ENCODE peak calls at places on chromosomes 13 and 19, in five cellular contexts. J, C, Q, I and P are unnamed samples.

GRCh38 chr19:46210634-46211033 is 18.9 kb upstream of the IGFL1 start:
- DNase-seq in J (no peak), C (no peak), Q (no peak), I (no peak), P (no peak)

GRCh38 chr19:42216653-42217521 is 590 bp downstream of the DEDD2 start:
- DNase-seq in J (peak), C (no peak), Q (no peak), I (peak), P (no peak)

GRCh38 chr13:33355470-33355869 is 69.9 kb upstream of the STARD13 start:
- DNase-seq in J (peak), C (peak), Q (peak), I (no peak), P (no peak)

GRCh38 chr13:39259371-39259770 is 221.1 kb downstream of the NHLRC3 start:
- DNase-seq in J (no peak), C (no peak), Q (no peak), I (no peak), P (no peak)

GRCh38 chr19:15101479-15102082 is 5.6 kb upstream of the SYDE1 start:
- DNase-seq in J (peak), C (no peak), Q (no peak), I (no peak), P (no peak)

GRCh38 chr19:40702337-40703012 is 12.0 kb upstream of the NUMBL start:
- DNase-seq in J (no peak), C (no peak), Q (no peak), I (no peak), P (no peak)

GRCh38 chr19:30155529-30156200 is 213.6 kb downstream of the URI1 start:
- DNase-seq in J (no peak), C (no peak), Q (no peak), I (no peak), P (no peak)

GRCh38 chr13:23980160-23980551 is 82.9 kb upstream of the C1QTNF9B start:
- DNase-seq in J (peak), C (peak), Q (no peak), I (peak), P (no peak)

GRCh38 chr13:99661791-99662190 is 160.5 kb downstream of the TM9SF2 start:
- DNase-seq in J (no peak), C (no peak), Q (no peak), I (no peak), P (no peak)

GRCh38 chr19:19059837-19060611 is 3.8 kb upstream of the SLC25A42 start:
- DNase-seq in J (no peak), C (no peak), Q (no peak), I (peak), P (no peak)

GRCh38 chr19:10070730-10071446 is 15.2 kb upstream of the SHFL start:
- DNase-seq in J (no peak), C (no peak), Q (no peak), I (no peak), P (no peak)

GRCh38 chr19:10078329-10078728 is 7.8 kb upstream of the SHFL start:
- DNase-seq in J (no peak), C (no peak), Q (no peak), I (no peak), P (no peak)

GRCh38 chr19:10076535-10076934 is 9.6 kb upstream of the SHFL start:
- DNase-seq in J (no peak), C (no peak), Q (no peak), I (no peak), P (no peak)

GRCh38 chr19:10079031-10079453 is 7.1 kb upstream of the SHFL start:
- DNase-seq in J (no peak), C (no peak), Q (no peak), I (no peak), P (no peak)

DNA sequence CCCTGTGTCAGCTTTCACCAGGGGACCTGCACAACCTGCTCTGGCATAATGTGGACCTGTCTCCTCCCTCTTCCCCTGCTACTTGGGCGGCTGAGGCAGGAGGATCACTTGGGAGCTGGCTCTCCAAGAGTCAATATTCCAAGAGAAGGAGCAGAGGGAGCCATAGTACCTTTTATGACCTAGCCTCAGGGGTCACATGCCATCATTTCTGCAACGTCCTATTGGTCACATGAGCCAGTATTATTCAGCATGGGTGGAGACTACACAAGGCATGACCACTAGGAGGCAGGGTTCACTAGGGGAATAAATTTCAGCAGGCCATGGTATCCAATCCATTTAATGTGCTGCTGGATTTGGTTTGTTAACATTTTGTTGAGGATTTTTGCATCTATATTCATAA is 12.0 kb upstream of the SHFL start:
- DNase-seq in J (peak), C (no peak), Q (no peak), I (no peak), P (no peak)
- TF ChIP-seq CTCF in J (peak), C (no peak), Q (peak), I (peak), P (peak)

GRCh38 chr19:50425581-50425980 is 6.8 kb downstream of the SPIB start:
- DNase-seq in J (no peak), C (no peak), Q (no peak), I (no peak), P (no peak)

GRCh38 chr19:50430888-50431342 is 1.8 kb upstream of the MYBPC2 start:
- DNase-seq in J (no peak), C (no peak), Q (no peak), I (no peak), P (no peak)

GRCh38 chr19:50427997-50428425 is 4.7 kb upstream of the MYBPC2 start:
- DNase-seq in J (peak), C (peak), Q (no peak), I (peak), P (no peak)

GRCh38 chr19:50428768-50429463 is 3.8 kb upstream of the MYBPC2 start:
- DNase-seq in J (no peak), C (no peak), Q (no peak), I (no peak), P (no peak)

DNA sequence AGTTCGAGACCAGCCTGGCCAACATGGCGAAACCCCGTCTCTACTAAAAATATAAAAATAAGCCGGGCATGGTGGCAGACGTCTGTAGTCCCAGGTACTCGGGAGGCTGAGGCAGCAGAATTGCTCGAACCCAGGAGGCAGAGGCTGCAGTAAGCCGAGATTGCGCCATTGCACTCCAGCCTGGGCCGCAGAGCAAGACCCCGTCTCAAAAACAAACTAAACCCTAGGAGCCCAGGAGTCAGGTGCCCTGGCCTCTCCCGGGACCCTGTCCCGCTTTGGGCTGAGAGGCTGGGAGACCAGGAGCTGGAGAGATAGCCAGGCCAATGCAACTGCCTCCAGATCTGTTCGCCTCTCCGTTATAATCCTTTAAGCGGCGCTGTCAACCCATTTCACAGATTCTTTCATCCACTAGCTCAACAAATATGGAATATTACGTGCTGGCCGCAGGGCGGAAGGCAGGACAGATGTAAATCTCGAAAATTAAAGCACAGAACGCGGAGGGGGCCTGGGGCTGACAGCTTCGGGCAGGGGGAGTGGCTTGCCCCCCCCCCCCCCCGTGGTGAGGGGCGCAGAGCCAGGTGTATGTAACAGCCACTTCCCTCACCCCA is 5.3 kb upstream of the MYBPC2 start:
- DNase-seq in J (no peak), C (no peak), Q (no peak), I (no peak), P (no peak)
- H3K4me3 ChIP-seq in J (no peak), C (peak), Q (peak), I (peak), P (peak)

GRCh38 chr13:76991796-76992547 is at the start of gene CLN5:
- DNase-seq in J (peak), C (peak), Q (peak), I (peak), P (peak)
- TF ChIP-seq CTCF in J (no peak), C (no peak), Q (no peak), I (peak), P (no peak)

GRCh38 chr13:112159575-112160547 is 92.9 kb downstream of the SOX1 start:
- DNase-seq in J (no peak), C (no peak), Q (no peak), I (no peak), P (no peak)
- H3K4me3 ChIP-seq in J (no peak), C (no peak), Q (no peak), I (no peak), P (no peak)

GRCh38 chr13:108558489-108558888 is 70.9 kb upstream of the MYO16 start:
- DNase-seq in J (no peak), C (no peak), Q (no peak), I (no peak), P (no peak)

GRCh38 chr13:108561152-108561551 is 68.3 kb upstream of the MYO16 start:
- DNase-seq in J (no peak), C (no peak), Q (no peak), I (no peak), P (no peak)

DNA sequence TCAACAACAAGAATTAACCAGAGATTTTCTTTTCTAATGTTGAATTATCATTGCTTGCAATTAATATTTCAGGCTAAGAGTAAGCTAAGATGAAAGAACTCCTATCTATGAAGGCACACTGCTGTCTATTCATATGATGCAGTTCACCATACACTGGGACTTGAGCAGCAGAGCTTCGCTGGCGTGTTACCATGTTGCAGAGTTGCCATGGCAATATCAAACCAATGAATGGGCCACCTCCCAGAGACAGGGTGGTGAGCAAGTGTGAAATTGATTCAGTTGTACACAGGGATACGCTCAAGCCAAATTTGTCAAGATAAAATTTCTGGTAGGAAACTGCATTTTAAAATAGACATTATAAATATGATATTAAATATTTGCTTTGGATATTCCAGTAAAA is 69.3 kb upstream of the MYO16 start:
- DNase-seq in J (no peak), C (no peak), Q (no peak), I (no peak), P (no peak)
- TF ChIP-seq CTCF in J (no peak), C (no peak), Q (no peak), I (no peak), P (no peak)

GRCh38 chr19:50693064-50693975 is 26.3 kb downstream of the SHANK1 start:
- DNase-seq in J (no peak), C (no peak), Q (no peak), I (no peak), P (no peak)
- H3K4me3 ChIP-seq in J (no peak), C (no peak), Q (no peak), I (no peak), P (no peak)

DNA sequence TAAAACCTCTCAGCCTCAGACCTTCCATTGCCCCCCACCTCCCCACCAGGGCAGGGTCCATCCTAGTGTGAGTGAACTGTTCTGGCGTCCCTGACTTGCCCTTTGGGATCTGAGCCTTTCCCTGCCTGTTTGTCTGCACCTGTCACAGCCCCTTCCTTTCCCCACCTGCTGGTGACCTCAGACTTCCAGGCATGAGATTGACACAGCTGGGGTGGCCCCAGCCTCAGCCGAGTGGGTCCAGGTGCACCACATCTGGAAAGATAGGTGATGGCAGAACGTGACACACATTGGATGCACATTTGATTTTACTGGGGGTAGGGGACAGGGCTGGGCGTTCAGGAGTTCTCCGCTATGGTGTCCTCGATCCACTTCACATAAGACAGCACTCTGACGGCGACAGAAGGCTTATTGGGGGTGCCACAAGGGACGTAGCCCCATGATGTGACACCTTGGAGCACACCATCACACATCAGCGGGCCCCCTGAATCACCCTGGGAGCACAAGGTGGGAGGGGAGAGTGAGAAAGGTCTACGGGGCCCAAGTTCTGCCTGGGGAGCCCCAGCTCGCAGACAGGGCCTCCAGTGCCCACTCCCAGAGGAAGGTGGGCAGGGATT is 4.6 kb downstream of the KLK1 start:
- DNase-seq in J (no peak), C (no peak), Q (no peak), I (no peak), P (no peak)
- TF ChIP-seq CTCF in J (no peak), C (no peak), Q (no peak), I (no peak), P (no peak)

GRCh38 chr19:17764348-17764747 is 13.1 kb downstream of the FCHO1 start:
- DNase-seq in J (no peak), C (no peak), Q (no peak), I (no peak), P (no peak)

GRCh38 chr19:17765069-17765618 is 13.9 kb downstream of the FCHO1 start:
- DNase-seq in J (no peak), C (peak), Q (no peak), I (peak), P (no peak)

GRCh38 chr19:17761148-17761547 is 9.9 kb downstream of the FCHO1 start:
- DNase-seq in J (no peak), C (no peak), Q (no peak), I (no peak), P (no peak)

GRCh38 chr19:17766543-17767131 is 15.4 kb downstream of the FCHO1 start:
- DNase-seq in J (peak), C (peak), Q (no peak), I (peak), P (no peak)

DNA sequence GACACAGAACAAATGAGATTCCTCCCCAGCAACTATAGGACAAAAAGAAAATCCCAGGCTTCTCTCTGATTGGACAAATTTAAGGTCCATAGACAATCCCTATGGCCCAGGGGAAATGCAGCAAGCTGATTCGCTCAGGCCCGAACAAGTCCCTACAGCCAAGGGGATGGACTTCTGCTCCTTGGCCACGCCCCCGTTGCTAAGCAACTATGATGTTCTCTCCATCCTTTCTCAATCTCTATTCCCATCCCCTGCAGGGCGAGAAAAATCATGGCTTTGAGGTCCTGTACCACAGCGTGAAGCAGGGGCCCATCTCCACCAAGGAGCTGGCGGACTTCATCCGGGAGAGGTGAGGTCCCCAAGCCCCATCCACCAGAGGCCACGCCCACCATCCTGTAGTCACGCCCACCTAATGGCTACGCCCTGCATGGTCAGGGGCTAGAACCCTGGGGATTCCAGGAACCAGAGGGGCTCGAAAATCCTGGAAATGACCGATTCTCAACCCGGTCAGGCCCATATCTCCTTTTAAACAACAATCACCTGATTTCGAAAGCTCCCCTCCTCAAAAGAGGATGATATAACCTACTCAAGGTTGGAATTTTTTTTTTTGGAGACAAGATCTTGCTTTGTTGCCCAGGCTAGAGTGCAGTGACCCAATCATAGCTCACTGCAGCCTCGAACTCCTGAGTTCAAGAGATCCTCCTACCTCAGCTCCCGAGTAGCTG is 11.4 kb downstream of the FCHO1 start:
- DNase-seq in J (peak), C (no peak), Q (no peak), I (no peak), P (no peak)
- H3K4me3 ChIP-seq in J (no peak), C (no peak), Q (no peak), I (no peak), P (no peak)

DNA sequence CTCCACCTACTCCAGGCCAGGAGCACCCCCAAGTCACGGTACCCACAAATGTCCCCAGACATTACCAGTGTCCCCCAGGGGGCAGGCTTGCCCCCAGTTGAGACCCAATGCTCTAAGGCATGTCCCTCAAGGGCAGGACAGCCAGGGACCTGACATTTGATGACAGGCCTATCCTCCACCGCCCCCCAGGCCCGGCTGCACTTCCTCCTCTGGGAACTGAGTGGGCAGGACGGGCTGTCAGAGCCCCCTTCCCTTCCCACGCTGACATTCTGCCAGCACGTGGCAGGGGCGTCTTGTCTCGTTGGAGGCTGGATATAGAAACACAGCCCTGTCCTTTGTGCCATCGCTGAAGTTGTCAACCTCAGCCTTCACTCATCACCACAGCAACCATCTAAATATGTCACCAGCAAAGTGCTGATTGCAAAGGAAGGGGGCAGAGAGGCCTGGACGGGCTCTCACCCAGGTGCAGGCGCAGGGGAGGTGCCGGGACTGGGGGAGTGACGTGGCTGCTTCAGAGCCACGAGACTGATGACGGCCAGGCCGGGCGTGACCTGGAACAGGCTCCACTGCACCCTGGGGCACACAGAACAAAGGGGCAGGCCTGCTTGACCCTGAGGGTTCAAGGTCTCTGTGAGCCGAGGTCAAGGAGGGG is 38.4 kb downstream of the GNG7 start:
- DNase-seq in J (no peak), C (no peak), Q (no peak), I (no peak), P (no peak)
- TF ChIP-seq CTCF in J (peak), C (no peak), Q (peak), I (no peak), P (no peak)